ENCODE peak calls at places on chromosomes 3 and 15, in nine cellular contexts. One of them, this sample, is unnamed.
A peak's percentile ranks its signal among the peaks of the same experiment; 100 is the strongest.

GRCh38 chr3:52244061-52244628 is 1.4 kb upstream of the PPM1M start:
- DNase-seq in H9: peak; percentile 27
- DNase-seq in neural progenitor cell: no peak
- DNase-seq in CD4-positive, alpha-beta T cell: no peak
- DNase-seq in natural killer cell: peak; percentile 21
- DNase-seq in neural crest cell: no peak
- DNase-seq in activated CD8-positive, alpha-beta T cell treated with anti-CD3 and anti-CD28 coated beads for 36 hours: peak; percentile 78
- DNase-seq in ascending aorta: peak; percentile 72
- DNase-seq in astrocyte of the spinal cord: no peak
- DNase-seq in this sample: no peak

GRCh38 chr3:151106311-151106710 is 20.8 kb downstream of the MED12L start:
- DNase-seq in neural crest cell: no peak
- DNase-seq in CD4-positive, alpha-beta T cell: no peak
- DNase-seq in astrocyte of the spinal cord: no peak
- DNase-seq in activated CD8-positive, alpha-beta T cell treated with anti-CD3 and anti-CD28 coated beads for 36 hours: no peak
- DNase-seq in neural progenitor cell: no peak
- DNase-seq in ascending aorta: no peak
- DNase-seq in H9: no peak
- DNase-seq in natural killer cell: no peak
- DNase-seq in this sample: no peak

GRCh38 chr15:62021991-62022600 is 38.2 kb downstream of the VPS13C start:
- DNase-seq in natural killer cell: no peak
- DNase-seq in astrocyte of the spinal cord: no peak
- DNase-seq in neural progenitor cell: peak; percentile 18
- DNase-seq in activated CD8-positive, alpha-beta T cell treated with anti-CD3 and anti-CD28 coated beads for 36 hours: no peak
- DNase-seq in neural crest cell: no peak
- DNase-seq in H9: no peak
- DNase-seq in CD4-positive, alpha-beta T cell: no peak
- DNase-seq in ascending aorta: no peak
- DNase-seq in this sample: no peak

GRCh38 chr15:85691350-85692240 is 103.1 kb downstream of the KLHL25 start:
- DNase-seq in CD4-positive, alpha-beta T cell: no peak
- DNase-seq in activated CD8-positive, alpha-beta T cell treated with anti-CD3 and anti-CD28 coated beads for 36 hours: peak; percentile 70
- DNase-seq in ascending aorta: no peak
- DNase-seq in natural killer cell: peak; percentile 46
- DNase-seq in neural crest cell: no peak
- DNase-seq in neural progenitor cell: peak; percentile 4
- DNase-seq in astrocyte of the spinal cord: no peak
- DNase-seq in H9: no peak
- DNase-seq in this sample: no peak

GRCh38 chr15:51229907-51230328 is 108.5 kb downstream of the CYP19A1 start:
- DNase-seq in H9: no peak
- DNase-seq in astrocyte of the spinal cord: peak; percentile 30
- DNase-seq in CD4-positive, alpha-beta T cell: no peak
- DNase-seq in activated CD8-positive, alpha-beta T cell treated with anti-CD3 and anti-CD28 coated beads for 36 hours: no peak
- DNase-seq in ascending aorta: no peak
- DNase-seq in neural crest cell: peak; percentile 1
- DNase-seq in neural progenitor cell: peak; percentile 65
- DNase-seq in natural killer cell: no peak
- DNase-seq in this sample: no peak

GRCh38 chr15:73897441-73898261 is 24.3 kb downstream of the TBC1D21 start:
- DNase-seq in ascending aorta: peak; percentile 75
- DNase-seq in H9: peak; percentile 85
- DNase-seq in CD4-positive, alpha-beta T cell: peak; percentile 34
- DNase-seq in natural killer cell: peak; percentile 29
- DNase-seq in neural progenitor cell: peak; percentile 79
- DNase-seq in astrocyte of the spinal cord: peak; percentile 88
- DNase-seq in neural crest cell: peak; percentile 54
- DNase-seq in activated CD8-positive, alpha-beta T cell treated with anti-CD3 and anti-CD28 coated beads for 36 hours: peak; percentile 74
- DNase-seq in this sample: peak; percentile 26

GRCh38 chr3:123953735-123954134 is 7.3 kb downstream of the CCDC14 start:
- DNase-seq in H9: no peak
- DNase-seq in natural killer cell: no peak
- DNase-seq in ascending aorta: no peak
- DNase-seq in activated CD8-positive, alpha-beta T cell treated with anti-CD3 and anti-CD28 coated beads for 36 hours: no peak
- DNase-seq in neural progenitor cell: no peak
- DNase-seq in neural crest cell: no peak
- DNase-seq in CD4-positive, alpha-beta T cell: no peak
- DNase-seq in astrocyte of the spinal cord: no peak
- DNase-seq in this sample: no peak

GRCh38 chr3:115072265-115073008 is 74.7 kb downstream of the ZBTB20 start:
- DNase-seq in neural crest cell: no peak
- DNase-seq in ascending aorta: no peak
- DNase-seq in natural killer cell: no peak
- DNase-seq in activated CD8-positive, alpha-beta T cell treated with anti-CD3 and anti-CD28 coated beads for 36 hours: no peak
- DNase-seq in H9: no peak
- DNase-seq in neural progenitor cell: no peak
- DNase-seq in astrocyte of the spinal cord: peak; percentile 49
- DNase-seq in CD4-positive, alpha-beta T cell: no peak
- DNase-seq in this sample: no peak

GRCh38 chr3:42632146-42632545 is 21.4 kb upstream of the ZBTB47 start:
- DNase-seq in natural killer cell: no peak
- DNase-seq in neural crest cell: no peak
- DNase-seq in CD4-positive, alpha-beta T cell: no peak
- DNase-seq in neural progenitor cell: no peak
- DNase-seq in activated CD8-positive, alpha-beta T cell treated with anti-CD3 and anti-CD28 coated beads for 36 hours: no peak
- DNase-seq in astrocyte of the spinal cord: peak; percentile 34
- DNase-seq in ascending aorta: no peak
- DNase-seq in H9: no peak
- DNase-seq in this sample: no peak

GRCh38 chr3:42633544-42633943 is 20.0 kb upstream of the ZBTB47 start:
- DNase-seq in natural killer cell: no peak
- DNase-seq in neural crest cell: no peak
- DNase-seq in activated CD8-positive, alpha-beta T cell treated with anti-CD3 and anti-CD28 coated beads for 36 hours: no peak
- DNase-seq in astrocyte of the spinal cord: no peak
- DNase-seq in neural progenitor cell: no peak
- DNase-seq in CD4-positive, alpha-beta T cell: no peak
- DNase-seq in ascending aorta: no peak
- DNase-seq in H9: no peak
- DNase-seq in this sample: no peak

GRCh38 chr3:42637001-42637400 is 16.5 kb upstream of the ZBTB47 start:
- DNase-seq in astrocyte of the spinal cord: no peak
- DNase-seq in CD4-positive, alpha-beta T cell: no peak
- DNase-seq in neural crest cell: no peak
- DNase-seq in natural killer cell: no peak
- DNase-seq in H9: no peak
- DNase-seq in neural progenitor cell: no peak
- DNase-seq in activated CD8-positive, alpha-beta T cell treated with anti-CD3 and anti-CD28 coated beads for 36 hours: no peak
- DNase-seq in ascending aorta: no peak
- DNase-seq in this sample: no peak

GRCh38 chr3:42638339-42638842 is 15.1 kb upstream of the ZBTB47 start:
- DNase-seq in astrocyte of the spinal cord: no peak
- DNase-seq in activated CD8-positive, alpha-beta T cell treated with anti-CD3 and anti-CD28 coated beads for 36 hours: peak; percentile 60
- DNase-seq in H9: no peak
- DNase-seq in natural killer cell: no peak
- DNase-seq in CD4-positive, alpha-beta T cell: no peak
- DNase-seq in neural progenitor cell: no peak
- DNase-seq in neural crest cell: no peak
- DNase-seq in ascending aorta: no peak
- DNase-seq in this sample: no peak

DNA sequence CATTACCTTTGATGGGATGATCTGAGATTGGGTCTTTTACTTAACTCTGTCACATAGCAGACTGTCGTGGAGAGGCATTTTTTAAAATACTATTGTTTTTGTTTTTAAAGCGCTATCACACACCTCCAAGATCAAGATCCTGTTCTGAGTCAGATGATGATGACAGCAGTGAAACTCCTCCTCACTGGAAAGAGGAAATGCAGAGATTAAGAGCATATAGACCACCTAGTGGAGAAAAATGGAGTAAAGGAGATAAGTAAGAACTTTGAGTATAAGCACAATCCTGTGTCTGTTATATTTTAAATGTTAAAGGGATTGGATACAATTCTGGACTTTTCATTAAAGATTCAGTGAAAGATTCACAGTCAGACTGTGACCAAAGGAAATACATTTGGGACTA is 18.4 kb upstream of the ZBTB47 start:
- DNase-seq in CD4-positive, alpha-beta T cell: no peak
- DNase-seq in activated CD8-positive, alpha-beta T cell treated with anti-CD3 and anti-CD28 coated beads for 36 hours: no peak
- DNase-seq in natural killer cell: no peak
- DNase-seq in neural crest cell: no peak
- DNase-seq in astrocyte of the spinal cord: peak; percentile 39
- DNase-seq in neural progenitor cell: no peak
- DNase-seq in H9: no peak
- DNase-seq in ascending aorta: no peak
- DNase-seq in this sample: no peak
- TF ChIP-seq CTCF in CD4-positive, alpha-beta T cell: no peak
- TF ChIP-seq CTCF in activated CD8-positive, alpha-beta T cell treated with anti-CD3 and anti-CD28 coated beads for 36 hours: no peak
- TF ChIP-seq CTCF in natural killer cell: no peak
- TF ChIP-seq CTCF in neural crest cell: peak; percentile 30
- TF ChIP-seq CTCF in astrocyte of the spinal cord: no peak
- TF ChIP-seq CTCF in neural progenitor cell: no peak
- TF ChIP-seq CTCF in H9: peak; percentile 39
- TF ChIP-seq CTCF in ascending aorta: no peak
- TF ChIP-seq CTCF in this sample: peak; percentile 55

GRCh38 chr3:185982632-185983031 is 44.8 kb upstream of the TRA2B start:
- DNase-seq in H9: no peak
- DNase-seq in neural progenitor cell: no peak
- DNase-seq in astrocyte of the spinal cord: no peak
- DNase-seq in natural killer cell: no peak
- DNase-seq in neural crest cell: no peak
- DNase-seq in ascending aorta: no peak
- DNase-seq in activated CD8-positive, alpha-beta T cell treated with anti-CD3 and anti-CD28 coated beads for 36 hours: no peak
- DNase-seq in CD4-positive, alpha-beta T cell: no peak
- DNase-seq in this sample: no peak

GRCh38 chr3:185981621-185982020 is 43.8 kb upstream of the TRA2B start:
- DNase-seq in neural progenitor cell: no peak
- DNase-seq in neural crest cell: no peak
- DNase-seq in CD4-positive, alpha-beta T cell: no peak
- DNase-seq in H9: no peak
- DNase-seq in natural killer cell: no peak
- DNase-seq in ascending aorta: peak; percentile 78
- DNase-seq in astrocyte of the spinal cord: peak; percentile 46
- DNase-seq in activated CD8-positive, alpha-beta T cell treated with anti-CD3 and anti-CD28 coated beads for 36 hours: no peak
- DNase-seq in this sample: no peak

GRCh38 chr3:185986201-185986600 is 48.4 kb upstream of the TRA2B start:
- DNase-seq in natural killer cell: no peak
- DNase-seq in CD4-positive, alpha-beta T cell: no peak
- DNase-seq in astrocyte of the spinal cord: no peak
- DNase-seq in ascending aorta: no peak
- DNase-seq in neural progenitor cell: no peak
- DNase-seq in activated CD8-positive, alpha-beta T cell treated with anti-CD3 and anti-CD28 coated beads for 36 hours: no peak
- DNase-seq in H9: no peak
- DNase-seq in neural crest cell: no peak
- DNase-seq in this sample: no peak

GRCh38 chr3:185983495-185984141 is 45.8 kb upstream of the TRA2B start:
- DNase-seq in neural progenitor cell: peak; percentile 88
- DNase-seq in astrocyte of the spinal cord: peak; percentile 60
- DNase-seq in natural killer cell: peak; percentile 39
- DNase-seq in ascending aorta: peak; percentile 85
- DNase-seq in activated CD8-positive, alpha-beta T cell treated with anti-CD3 and anti-CD28 coated beads for 36 hours: peak; percentile 66
- DNase-seq in H9: peak; percentile 83
- DNase-seq in neural crest cell: peak; percentile 84
- DNase-seq in CD4-positive, alpha-beta T cell: peak; percentile 32
- DNase-seq in this sample: peak; percentile 39

GRCh38 chr3:185984203-185984602 is 46.4 kb upstream of the TRA2B start:
- DNase-seq in neural crest cell: no peak
- DNase-seq in CD4-positive, alpha-beta T cell: no peak
- DNase-seq in H9: no peak
- DNase-seq in ascending aorta: no peak
- DNase-seq in natural killer cell: no peak
- DNase-seq in astrocyte of the spinal cord: no peak
- DNase-seq in activated CD8-positive, alpha-beta T cell treated with anti-CD3 and anti-CD28 coated beads for 36 hours: no peak
- DNase-seq in neural progenitor cell: no peak
- DNase-seq in this sample: no peak
- TF ChIP-seq CTCF in neural crest cell: no peak
- TF ChIP-seq CTCF in CD4-positive, alpha-beta T cell: no peak
- TF ChIP-seq CTCF in H9: no peak
- TF ChIP-seq CTCF in ascending aorta: no peak
- TF ChIP-seq CTCF in natural killer cell: no peak
- TF ChIP-seq CTCF in astrocyte of the spinal cord: no peak
- TF ChIP-seq CTCF in activated CD8-positive, alpha-beta T cell treated with anti-CD3 and anti-CD28 coated beads for 36 hours: no peak
- TF ChIP-seq CTCF in neural progenitor cell: no peak
- TF ChIP-seq CTCF in this sample: no peak

GRCh38 chr3:120177907-120178306 is 83.7 kb upstream of the GSK3B start:
- DNase-seq in CD4-positive, alpha-beta T cell: no peak
- DNase-seq in astrocyte of the spinal cord: peak; percentile 12
- DNase-seq in natural killer cell: no peak
- DNase-seq in H9: peak; percentile 58
- DNase-seq in activated CD8-positive, alpha-beta T cell treated with anti-CD3 and anti-CD28 coated beads for 36 hours: no peak
- DNase-seq in neural crest cell: no peak
- DNase-seq in ascending aorta: no peak
- DNase-seq in neural progenitor cell: no peak
- DNase-seq in this sample: no peak

GRCh38 chr3:120180731-120181412 is 86.6 kb upstream of the GSK3B start:
- DNase-seq in H9: no peak
- DNase-seq in neural crest cell: no peak
- DNase-seq in ascending aorta: no peak
- DNase-seq in astrocyte of the spinal cord: no peak
- DNase-seq in natural killer cell: no peak
- DNase-seq in CD4-positive, alpha-beta T cell: no peak
- DNase-seq in activated CD8-positive, alpha-beta T cell treated with anti-CD3 and anti-CD28 coated beads for 36 hours: no peak
- DNase-seq in neural progenitor cell: no peak
- DNase-seq in this sample: no peak

GRCh38 chr3:120181632-120182031 is 87.4 kb upstream of the GSK3B start:
- DNase-seq in activated CD8-positive, alpha-beta T cell treated with anti-CD3 and anti-CD28 coated beads for 36 hours: peak; percentile 4
- DNase-seq in astrocyte of the spinal cord: no peak
- DNase-seq in CD4-positive, alpha-beta T cell: no peak
- DNase-seq in natural killer cell: no peak
- DNase-seq in ascending aorta: no peak
- DNase-seq in neural progenitor cell: no peak
- DNase-seq in H9: no peak
- DNase-seq in neural crest cell: no peak
- DNase-seq in this sample: no peak

GRCh38 chr3:120177151-120177550 is 82.9 kb upstream of the GSK3B start:
- DNase-seq in ascending aorta: peak; percentile 75
- DNase-seq in astrocyte of the spinal cord: peak; percentile 76
- DNase-seq in neural crest cell: peak; percentile 12
- DNase-seq in activated CD8-positive, alpha-beta T cell treated with anti-CD3 and anti-CD28 coated beads for 36 hours: no peak
- DNase-seq in H9: peak; percentile 50
- DNase-seq in natural killer cell: no peak
- DNase-seq in neural progenitor cell: no peak
- DNase-seq in CD4-positive, alpha-beta T cell: no peak
- DNase-seq in this sample: peak; percentile 80

DNA sequence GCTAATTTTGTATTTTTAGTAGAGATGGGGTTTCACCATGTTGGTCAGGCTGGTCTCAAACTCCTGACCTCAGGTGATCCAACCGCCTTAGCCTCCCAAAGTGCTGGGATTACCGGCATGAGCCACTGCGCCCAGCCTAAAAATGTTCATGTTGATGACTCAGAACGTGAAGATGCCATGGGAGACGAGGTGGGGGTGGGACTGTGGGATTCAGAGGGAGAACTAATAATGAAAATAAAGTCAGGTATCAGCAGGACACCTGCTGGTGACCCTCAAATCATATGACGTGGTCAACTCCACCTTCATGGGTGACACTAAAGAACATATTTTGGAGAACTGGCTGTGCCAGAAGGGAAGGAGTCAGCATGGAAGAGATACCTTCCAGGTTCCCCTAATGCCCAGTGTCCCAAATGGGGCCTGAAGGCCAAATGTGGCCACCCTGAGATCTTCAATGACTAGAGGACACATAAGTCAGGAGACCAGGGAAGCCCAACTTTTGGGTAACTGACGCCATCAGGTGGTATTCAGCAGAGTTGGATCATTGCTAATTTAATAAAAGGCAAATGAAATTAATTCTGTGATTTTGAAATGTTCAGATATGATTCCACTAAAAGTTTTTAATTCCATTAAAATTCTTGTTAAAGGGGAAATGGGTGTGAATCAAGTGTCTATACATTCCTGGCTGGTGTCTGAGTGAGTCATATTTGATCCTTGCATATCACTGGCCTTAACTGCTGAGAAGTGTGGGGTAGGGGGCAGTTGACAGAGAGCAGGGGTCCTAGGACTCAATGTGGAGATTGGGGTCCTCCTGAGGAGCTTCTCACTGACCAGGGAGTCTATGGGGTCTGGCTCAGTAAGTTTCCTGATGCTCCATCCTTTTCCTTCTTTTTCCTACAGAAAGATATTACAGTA is 88.6 kb upstream of the GSK3B start:
- DNase-seq in neural crest cell: no peak
- DNase-seq in astrocyte of the spinal cord: peak; percentile 52
- DNase-seq in neural progenitor cell: no peak
- DNase-seq in activated CD8-positive, alpha-beta T cell treated with anti-CD3 and anti-CD28 coated beads for 36 hours: peak; percentile 29
- DNase-seq in H9: no peak
- DNase-seq in natural killer cell: no peak
- DNase-seq in ascending aorta: no peak
- DNase-seq in CD4-positive, alpha-beta T cell: no peak
- DNase-seq in this sample: peak; percentile 70
- TF ChIP-seq CTCF in neural crest cell: no peak
- TF ChIP-seq CTCF in astrocyte of the spinal cord: peak; percentile 46
- TF ChIP-seq CTCF in neural progenitor cell: peak; percentile 9
- TF ChIP-seq CTCF in activated CD8-positive, alpha-beta T cell treated with anti-CD3 and anti-CD28 coated beads for 36 hours: peak; percentile 26
- TF ChIP-seq CTCF in H9: no peak
- TF ChIP-seq CTCF in natural killer cell: peak; percentile 9
- TF ChIP-seq CTCF in ascending aorta: no peak
- TF ChIP-seq CTCF in CD4-positive, alpha-beta T cell: no peak
- TF ChIP-seq CTCF in this sample: peak; percentile 68

GRCh38 chr3:11057655-11058054 is 65.1 kb downstream of the SLC6A1 start:
- DNase-seq in neural crest cell: no peak
- DNase-seq in natural killer cell: no peak
- DNase-seq in activated CD8-positive, alpha-beta T cell treated with anti-CD3 and anti-CD28 coated beads for 36 hours: no peak
- DNase-seq in H9: no peak
- DNase-seq in ascending aorta: no peak
- DNase-seq in neural progenitor cell: no peak
- DNase-seq in CD4-positive, alpha-beta T cell: no peak
- DNase-seq in astrocyte of the spinal cord: no peak
- DNase-seq in this sample: no peak

GRCh38 chr3:11062704-11063103 is 70.2 kb downstream of the SLC6A1 start:
- DNase-seq in H9: no peak
- DNase-seq in ascending aorta: no peak
- DNase-seq in neural crest cell: no peak
- DNase-seq in CD4-positive, alpha-beta T cell: no peak
- DNase-seq in activated CD8-positive, alpha-beta T cell treated with anti-CD3 and anti-CD28 coated beads for 36 hours: no peak
- DNase-seq in astrocyte of the spinal cord: no peak
- DNase-seq in natural killer cell: no peak
- DNase-seq in neural progenitor cell: no peak
- DNase-seq in this sample: no peak

GRCh38 chr3:11060500-11061251 is 68.1 kb downstream of the SLC6A1 start:
- DNase-seq in CD4-positive, alpha-beta T cell: no peak
- DNase-seq in neural crest cell: peak; percentile 76
- DNase-seq in H9: peak; percentile 88
- DNase-seq in activated CD8-positive, alpha-beta T cell treated with anti-CD3 and anti-CD28 coated beads for 36 hours: peak; percentile 53
- DNase-seq in astrocyte of the spinal cord: peak; percentile 63
- DNase-seq in ascending aorta: peak; percentile 79
- DNase-seq in neural progenitor cell: peak; percentile 85
- DNase-seq in natural killer cell: peak; percentile 29
- DNase-seq in this sample: peak; percentile 34

GRCh38 chr3:11059090-11059798 is 66.7 kb downstream of the SLC6A1 start:
- DNase-seq in activated CD8-positive, alpha-beta T cell treated with anti-CD3 and anti-CD28 coated beads for 36 hours: peak; percentile 61
- DNase-seq in H9: peak; percentile 82
- DNase-seq in neural progenitor cell: peak; percentile 85
- DNase-seq in neural crest cell: peak; percentile 62
- DNase-seq in CD4-positive, alpha-beta T cell: no peak
- DNase-seq in ascending aorta: peak; percentile 74
- DNase-seq in natural killer cell: no peak
- DNase-seq in astrocyte of the spinal cord: peak; percentile 68
- DNase-seq in this sample: peak; percentile 31

DNA sequence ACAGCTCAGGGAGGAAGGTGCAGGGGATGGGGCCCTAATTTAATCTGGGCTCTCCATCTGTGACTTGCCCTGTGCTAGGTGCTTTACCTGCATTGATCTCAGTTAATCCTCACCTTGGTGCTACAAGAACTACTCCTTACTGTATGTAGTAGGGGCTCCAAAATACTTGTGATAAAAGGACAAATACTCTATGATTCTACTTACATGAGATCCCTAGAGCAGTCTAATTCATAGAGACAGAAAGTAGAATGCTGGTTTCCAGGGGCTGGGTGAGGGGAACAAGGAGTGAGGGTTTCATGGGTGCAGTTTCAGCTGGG is 67.2 kb downstream of the SLC6A1 start:
- DNase-seq in CD4-positive, alpha-beta T cell: no peak
- DNase-seq in H9: no peak
- DNase-seq in neural crest cell: no peak
- DNase-seq in activated CD8-positive, alpha-beta T cell treated with anti-CD3 and anti-CD28 coated beads for 36 hours: no peak
- DNase-seq in ascending aorta: no peak
- DNase-seq in neural progenitor cell: no peak
- DNase-seq in natural killer cell: no peak
- DNase-seq in astrocyte of the spinal cord: no peak
- DNase-seq in this sample: no peak
- TF ChIP-seq CTCF in CD4-positive, alpha-beta T cell: no peak
- TF ChIP-seq CTCF in H9: no peak
- TF ChIP-seq CTCF in neural crest cell: peak; percentile 18
- TF ChIP-seq CTCF in activated CD8-positive, alpha-beta T cell treated with anti-CD3 and anti-CD28 coated beads for 36 hours: peak; percentile 43
- TF ChIP-seq CTCF in ascending aorta: no peak
- TF ChIP-seq CTCF in neural progenitor cell: no peak
- TF ChIP-seq CTCF in natural killer cell: no peak
- TF ChIP-seq CTCF in astrocyte of the spinal cord: no peak
- TF ChIP-seq CTCF in this sample: no peak

This sample was measured in foreskin keratinocyte.